ENCODE peak calls at places on chromosomes 1 and 21, in eight cellular contexts. One of them, this sample, is unnamed.
A peak's percentile ranks its signal among the peaks of the same experiment; 100 is the strongest.

GRCh38 chr1:184056921-184057496 is 5.5 kb downstream of the TSEN15 start:
- DNase-seq in H9: no peak
- DNase-seq in tibial artery: no peak
- DNase-seq in mesenchymal stem cell: peak; percentile 72
- DNase-seq in heart right ventricle: no peak
- DNase-seq in suprapubic skin: no peak
- DNase-seq in transverse colon: no peak
- DNase-seq in endodermal cell: no peak
- DNase-seq in this sample: no peak

GRCh38 chr1:28887418-28887834 is 26.9 kb upstream of the EPB41 start:
- DNase-seq in H9: no peak
- DNase-seq in transverse colon: peak; percentile 60
- DNase-seq in tibial artery: no peak
- DNase-seq in suprapubic skin: no peak
- DNase-seq in mesenchymal stem cell: peak; percentile 29
- DNase-seq in endodermal cell: no peak
- DNase-seq in heart right ventricle: peak; percentile 45
- DNase-seq in this sample: no peak

GRCh38 chr1:40651138-40651857 is 14.2 kb downstream of the RIMS3 start:
- DNase-seq in endodermal cell: no peak
- DNase-seq in mesenchymal stem cell: no peak
- DNase-seq in transverse colon: peak; percentile 75
- DNase-seq in heart right ventricle: no peak
- DNase-seq in suprapubic skin: no peak
- DNase-seq in tibial artery: no peak
- DNase-seq in H9: no peak
- DNase-seq in this sample: no peak

GRCh38 chr1:74426208-74426932 is 86.0 kb downstream of the LRRC53 start:
- DNase-seq in H9: no peak
- DNase-seq in suprapubic skin: no peak
- DNase-seq in mesenchymal stem cell: no peak
- DNase-seq in tibial artery: no peak
- DNase-seq in endodermal cell: no peak
- DNase-seq in transverse colon: no peak
- DNase-seq in heart right ventricle: no peak
- DNase-seq in this sample: no peak

GRCh38 chr1:205286335-205286950 is 35.1 kb downstream of the NUAK2 start:
- DNase-seq in mesenchymal stem cell: peak; percentile 66
- DNase-seq in tibial artery: no peak
- DNase-seq in endodermal cell: no peak
- DNase-seq in suprapubic skin: no peak
- DNase-seq in heart right ventricle: no peak
- DNase-seq in H9: no peak
- DNase-seq in transverse colon: peak; percentile 75
- DNase-seq in this sample: no peak

GRCh38 chr21:39441502-39442475 is 3.8 kb downstream of the LCA5L start:
- DNase-seq in transverse colon: no peak
- DNase-seq in suprapubic skin: no peak
- DNase-seq in H9: no peak
- DNase-seq in endodermal cell: peak; percentile 65
- DNase-seq in tibial artery: no peak
- DNase-seq in mesenchymal stem cell: peak; percentile 67
- DNase-seq in heart right ventricle: no peak
- DNase-seq in this sample: no peak

GRCh38 chr21:29749957-29750356 is 189.8 kb downstream of the GRIK1 start:
- DNase-seq in heart right ventricle: no peak
- DNase-seq in H9: no peak
- DNase-seq in transverse colon: no peak
- DNase-seq in suprapubic skin: no peak
- DNase-seq in mesenchymal stem cell: no peak
- DNase-seq in endodermal cell: no peak
- DNase-seq in tibial artery: no peak
- DNase-seq in this sample: no peak

GRCh38 chr1:233614173-233614742 is 352 bp downstream of the KCNK1 start:
- DNase-seq in mesenchymal stem cell: peak; percentile 8
- DNase-seq in tibial artery: peak; percentile 66
- DNase-seq in heart right ventricle: peak; percentile 31
- DNase-seq in H9: peak; percentile 70
- DNase-seq in endodermal cell: peak; percentile 87
- DNase-seq in transverse colon: peak; percentile 25
- DNase-seq in suprapubic skin: no peak
- DNase-seq in this sample: peak; percentile 23

GRCh38 chr1:47703161-47703825 is 265.4 kb downstream of the FOXD2 start:
- DNase-seq in mesenchymal stem cell: no peak
- DNase-seq in tibial artery: peak; percentile 89
- DNase-seq in suprapubic skin: no peak
- DNase-seq in H9: no peak
- DNase-seq in heart right ventricle: no peak
- DNase-seq in endodermal cell: no peak
- DNase-seq in transverse colon: no peak
- DNase-seq in this sample: no peak
- H3K27ac ChIP-seq in mesenchymal stem cell: no peak overlapping the region
- H3K27ac ChIP-seq in tibial artery: peak overlapping the region; percentile 54
- H3K27ac ChIP-seq in suprapubic skin: peak overlapping the region; percentile 45
- H3K27ac ChIP-seq in H9: no peak overlapping the region
- H3K27ac ChIP-seq in heart right ventricle: no peak overlapping the region
- H3K27ac ChIP-seq in endodermal cell: no peak overlapping the region
- H3K27ac ChIP-seq in transverse colon: no peak overlapping the region
- H3K27ac ChIP-seq in this sample: no peak overlapping the region

GRCh38 chr21:25503981-25504380 is 103.3 kb downstream of the MRPL39 start:
- DNase-seq in transverse colon: no peak
- DNase-seq in H9: no peak
- DNase-seq in tibial artery: no peak
- DNase-seq in mesenchymal stem cell: no peak
- DNase-seq in endodermal cell: no peak
- DNase-seq in suprapubic skin: no peak
- DNase-seq in heart right ventricle: no peak
- DNase-seq in this sample: no peak

GRCh38 chr21:25507522-25507921 is 99.8 kb downstream of the MRPL39 start:
- DNase-seq in suprapubic skin: no peak
- DNase-seq in heart right ventricle: no peak
- DNase-seq in endodermal cell: no peak
- DNase-seq in H9: no peak
- DNase-seq in transverse colon: no peak
- DNase-seq in mesenchymal stem cell: no peak
- DNase-seq in tibial artery: no peak
- DNase-seq in this sample: no peak

GRCh38 chr21:25506268-25506667 is 101.0 kb downstream of the MRPL39 start:
- DNase-seq in suprapubic skin: no peak
- DNase-seq in heart right ventricle: no peak
- DNase-seq in tibial artery: no peak
- DNase-seq in H9: no peak
- DNase-seq in transverse colon: no peak
- DNase-seq in endodermal cell: no peak
- DNase-seq in mesenchymal stem cell: no peak
- DNase-seq in this sample: no peak

GRCh38 chr21:25508364-25508763 is 98.9 kb downstream of the MRPL39 start:
- DNase-seq in transverse colon: no peak
- DNase-seq in heart right ventricle: no peak
- DNase-seq in mesenchymal stem cell: no peak
- DNase-seq in tibial artery: no peak
- DNase-seq in H9: no peak
- DNase-seq in endodermal cell: no peak
- DNase-seq in suprapubic skin: no peak
- DNase-seq in this sample: no peak

DNA sequence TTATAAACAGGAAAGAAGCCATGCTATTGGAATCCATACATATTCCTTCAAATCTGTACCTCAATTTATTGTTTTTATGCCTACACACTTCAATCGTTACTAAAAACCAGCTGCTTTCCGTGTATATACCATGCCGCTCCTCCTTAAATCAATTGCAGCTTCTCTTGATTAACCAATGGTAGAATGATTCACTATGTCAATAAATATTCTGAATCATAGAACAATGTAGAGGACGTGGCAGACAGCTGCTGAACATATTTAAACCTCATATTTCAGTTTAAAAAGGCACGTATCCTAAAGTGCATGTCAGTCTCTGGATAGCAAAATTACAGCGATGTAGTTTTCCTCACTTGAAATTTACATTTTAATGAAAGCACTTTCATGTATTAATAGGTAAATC is 100.4 kb downstream of the MRPL39 start:
- DNase-seq in suprapubic skin: no peak
- DNase-seq in tibial artery: no peak
- DNase-seq in H9: no peak
- DNase-seq in endodermal cell: no peak
- DNase-seq in transverse colon: no peak
- DNase-seq in heart right ventricle: no peak
- DNase-seq in mesenchymal stem cell: no peak
- DNase-seq in this sample: no peak
- H3K9me3 ChIP-seq in suprapubic skin: no peaks in the 10 kb centered on the region
- H3K9me3 ChIP-seq in tibial artery: no peaks in the 10 kb centered on the region
- H3K9me3 ChIP-seq in H9: no peaks in the 10 kb centered on the region
- H3K9me3 ChIP-seq in endodermal cell: no peaks in the 10 kb centered on the region
- H3K9me3 ChIP-seq in transverse colon: no peaks in the 10 kb centered on the region
- H3K9me3 ChIP-seq in heart right ventricle: no peaks in the 10 kb centered on the region
- H3K9me3 ChIP-seq in mesenchymal stem cell: no peaks in the 10 kb centered on the region
- H3K9me3 ChIP-seq in this sample: no peaks in the 10 kb centered on the region

GRCh38 chr21:31716106-31716505 is 15.8 kb downstream of the SCAF4 start:
- DNase-seq in endodermal cell: no peak
- DNase-seq in heart right ventricle: no peak
- DNase-seq in mesenchymal stem cell: no peak
- DNase-seq in suprapubic skin: no peak
- DNase-seq in H9: no peak
- DNase-seq in tibial artery: no peak
- DNase-seq in transverse colon: no peak
- DNase-seq in this sample: no peak

GRCh38 chr21:31720739-31721138 is 11.2 kb downstream of the SCAF4 start:
- DNase-seq in heart right ventricle: no peak
- DNase-seq in transverse colon: no peak
- DNase-seq in endodermal cell: no peak
- DNase-seq in tibial artery: no peak
- DNase-seq in mesenchymal stem cell: no peak
- DNase-seq in H9: no peak
- DNase-seq in suprapubic skin: no peak
- DNase-seq in this sample: no peak

GRCh38 chr21:31724552-31724951 is 7.4 kb downstream of the SCAF4 start:
- DNase-seq in tibial artery: no peak
- DNase-seq in transverse colon: no peak
- DNase-seq in mesenchymal stem cell: no peak
- DNase-seq in endodermal cell: no peak
- DNase-seq in suprapubic skin: no peak
- DNase-seq in heart right ventricle: no peak
- DNase-seq in H9: no peak
- DNase-seq in this sample: no peak

GRCh38 chr21:31721381-31721780 is 10.5 kb downstream of the SCAF4 start:
- DNase-seq in heart right ventricle: no peak
- DNase-seq in transverse colon: no peak
- DNase-seq in H9: no peak
- DNase-seq in mesenchymal stem cell: no peak
- DNase-seq in tibial artery: no peak
- DNase-seq in endodermal cell: no peak
- DNase-seq in suprapubic skin: no peak
- DNase-seq in this sample: no peak

DNA sequence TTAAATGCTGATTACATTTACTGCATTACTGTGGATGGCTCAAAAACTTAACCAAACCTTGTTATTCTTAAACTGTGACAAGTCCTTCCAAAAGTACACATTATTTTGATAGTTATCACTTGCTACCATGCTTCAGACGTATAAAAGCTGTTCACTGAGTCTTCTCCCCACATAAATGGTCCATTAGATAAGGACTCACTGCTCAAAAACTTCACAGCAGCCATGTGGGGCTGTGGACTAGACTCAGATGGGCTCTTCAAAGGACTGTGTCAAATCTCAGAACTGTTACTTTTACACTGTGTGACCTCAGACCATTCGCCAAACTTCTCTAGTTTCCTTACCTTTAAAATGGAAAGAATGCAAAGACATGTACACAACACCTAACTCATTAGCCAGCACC is 11.6 kb downstream of the SCAF4 start:
- DNase-seq in H9: no peak
- DNase-seq in suprapubic skin: no peak
- DNase-seq in heart right ventricle: no peak
- DNase-seq in mesenchymal stem cell: no peak
- DNase-seq in endodermal cell: no peak
- DNase-seq in tibial artery: no peak
- DNase-seq in transverse colon: no peak
- DNase-seq in this sample: no peak
- H3K27ac ChIP-seq in H9: no peak overlapping the region
- H3K27ac ChIP-seq in suprapubic skin: no peak overlapping the region
- H3K27ac ChIP-seq in heart right ventricle: no peak overlapping the region
- H3K27ac ChIP-seq in mesenchymal stem cell: no peak overlapping the region
- H3K27ac ChIP-seq in endodermal cell: no peak overlapping the region
- H3K27ac ChIP-seq in tibial artery: no peak overlapping the region
- H3K27ac ChIP-seq in transverse colon: no peak overlapping the region
- H3K27ac ChIP-seq in this sample: no peak overlapping the region

GRCh38 chr1:27856561-27857343 is 15.6 kb upstream of the THEMIS2 start:
- DNase-seq in transverse colon: no peak
- DNase-seq in heart right ventricle: no peak
- DNase-seq in tibial artery: peak; percentile 60
- DNase-seq in H9: no peak
- DNase-seq in suprapubic skin: no peak
- DNase-seq in mesenchymal stem cell: no peak
- DNase-seq in endodermal cell: no peak
- DNase-seq in this sample: no peak
- H3K9me3 ChIP-seq in transverse colon: no peaks in the 10 kb centered on the region
- H3K9me3 ChIP-seq in heart right ventricle: no peaks in the 10 kb centered on the region
- H3K9me3 ChIP-seq in tibial artery: no peaks in the 10 kb centered on the region
- H3K9me3 ChIP-seq in H9: peaks cover 3% of the 10 kb centered on the region
- H3K9me3 ChIP-seq in suprapubic skin: no peaks in the 10 kb centered on the region
- H3K9me3 ChIP-seq in mesenchymal stem cell: no peaks in the 10 kb centered on the region
- H3K9me3 ChIP-seq in endodermal cell: peaks cover 2% of the 10 kb centered on the region
- H3K9me3 ChIP-seq in this sample: no peaks in the 10 kb centered on the region

GRCh38 chr21:31363720-31364119 is 19.7 kb upstream of the TIAM1 start:
- DNase-seq in endodermal cell: no peak
- DNase-seq in heart right ventricle: no peak
- DNase-seq in tibial artery: no peak
- DNase-seq in H9: no peak
- DNase-seq in suprapubic skin: no peak
- DNase-seq in mesenchymal stem cell: no peak
- DNase-seq in transverse colon: no peak
- DNase-seq in this sample: no peak
- H3K27ac ChIP-seq in endodermal cell: no peak overlapping the region
- H3K27ac ChIP-seq in heart right ventricle: no peak overlapping the region
- H3K27ac ChIP-seq in tibial artery: no peak overlapping the region
- H3K27ac ChIP-seq in H9: no peak overlapping the region
- H3K27ac ChIP-seq in suprapubic skin: no peak overlapping the region
- H3K27ac ChIP-seq in mesenchymal stem cell: no peak overlapping the region
- H3K27ac ChIP-seq in transverse colon: no peak overlapping the region
- H3K27ac ChIP-seq in this sample: no peak overlapping the region

GRCh38 chr1:227662933-227663332 is 72.2 kb downstream of the JMJD4 start:
- DNase-seq in tibial artery: no peak
- DNase-seq in suprapubic skin: no peak
- DNase-seq in H9: no peak
- DNase-seq in mesenchymal stem cell: no peak
- DNase-seq in endodermal cell: no peak
- DNase-seq in transverse colon: no peak
- DNase-seq in heart right ventricle: no peak
- DNase-seq in this sample: no peak
- H3K9me3 ChIP-seq in tibial artery: peaks cover 92% of the 10 kb centered on the region
- H3K9me3 ChIP-seq in suprapubic skin: peaks cover 60% of the 10 kb centered on the region
- H3K9me3 ChIP-seq in H9: peaks cover 80% of the 10 kb centered on the region
- H3K9me3 ChIP-seq in mesenchymal stem cell: peaks cover 97% of the 10 kb centered on the region
- H3K9me3 ChIP-seq in endodermal cell: peaks cover 97% of the 10 kb centered on the region
- H3K9me3 ChIP-seq in transverse colon: peaks cover 89% of the 10 kb centered on the region
- H3K9me3 ChIP-seq in heart right ventricle: peaks cover 5% of the 10 kb centered on the region
- H3K9me3 ChIP-seq in this sample: peaks cover 98% of the 10 kb centered on the region